ENCODE peak calls at places on chromosomes 6 and 20, in four cellular contexts. K, D, H and N are unnamed samples.

GRCh38 chr20:11993886-11994466 is 76.3 kb downstream of the BTBD3 start:
- DNase-seq in H (no peak), K (no peak), D (no peak), N (no peak)

GRCh38 chr20:49712918-49713778 is 530 bp downstream of the B4GALT5 start:
- DNase-seq in D (peak), K (peak), H (peak), N (no peak)

GRCh38 chr20:8414611-8415274 is 282.7 kb downstream of the PLCB1 start:
- DNase-seq in K (no peak), D (no peak), H (no peak), N (no peak)

GRCh38 chr6:67102743-67103142 is 1395.7 kb upstream of the EYS start:
- DNase-seq in H (no peak), D (no peak), K (no peak), N (no peak)

GRCh38 chr6:106804238-106805016 is 170.1 kb downstream of the CD24 start:
- DNase-seq in D (no peak), H (no peak), K (no peak), N (no peak)

GRCh38 chr6:131413191-131413830 is 159.7 kb upstream of the ARG1 start:
- DNase-seq in H (no peak), K (no peak), D (no peak), N (no peak)

GRCh38 chr20:60262967-60263603 is 304.9 kb downstream of the CDH26 start:
- DNase-seq in D (no peak), H (no peak), K (no peak), N (peak)

GRCh38 chr6:139029470-139030210 is 1.1 kb downstream of the ABRACL start:
- DNase-seq in K (peak), D (peak), H (peak), N (peak)

GRCh38 chr6:41347349-41348050 is 12.1 kb downstream of the NCR2 start:
- DNase-seq in K (no peak), D (no peak), H (no peak), N (no peak)

GRCh38 chr6:53268858-53269608 is 79.7 kb downstream of the ELOVL5 start:
- DNase-seq in H (no peak), K (no peak), D (no peak), N (no peak)

GRCh38 chr6:43636312-43636667 is 650 bp downstream of the MAD2L1BP start:
- DNase-seq in H (no peak), D (no peak), K (no peak), N (no peak)

GRCh38 chr6:117547688-117548621 is 54.4 kb downstream of the GOPC start:
- DNase-seq in D (peak), H (peak), K (peak), N (peak)
- TF ChIP-seq CTCF in D (no peak), H (no peak), K (no peak), N (no peak)

GRCh38 chr20:58236612-58237317 is 8.3 kb upstream of the ANKRD60 start:
- DNase-seq in D (peak), K (peak), H (peak), N (peak)

GRCh38 chr20:58235010-58235409 is 6.6 kb upstream of the ANKRD60 start:
- DNase-seq in H (no peak), K (no peak), D (no peak), N (no peak)

GRCh38 chr20:58238490-58238889 is 10.0 kb upstream of the ANKRD60 start:
- DNase-seq in H (no peak), D (no peak), K (no peak), N (no peak)

GRCh38 chr20:58239216-58239615 is 10.8 kb upstream of the ANKRD60 start:
- DNase-seq in H (no peak), D (no peak), K (no peak), N (no peak)

GRCh38 chr20:58237318-58238182 is 9.1 kb upstream of the ANKRD60 start:
- DNase-seq in D (no peak), K (no peak), H (no peak), N (no peak)
- TF ChIP-seq CTCF in D (no peak), K (no peak), H (no peak), N (no peak)

GRCh38 chr20:63119451-63120285 is 96.3 kb downstream of the YTHDF1 start:
- DNase-seq in H (no peak), D (no peak), K (peak), N (no peak)

GRCh38 chr20:63117661-63118302 is 98.1 kb downstream of the YTHDF1 start:
- DNase-seq in D (no peak), H (no peak), K (no peak), N (no peak)

GRCh38 chr20:63118786-63119450 is 97.0 kb downstream of the YTHDF1 start:
- DNase-seq in H (no peak), K (no peak), D (no peak), N (no peak)

GRCh38 chr20:63117151-63117550 is 98.8 kb downstream of the YTHDF1 start:
- DNase-seq in K (no peak), H (no peak), D (no peak), N (no peak)

GRCh38 chr20:63118303-63118670 is 97.6 kb downstream of the YTHDF1 start:
- DNase-seq in D (no peak), H (no peak), K (no peak), N (no peak)
- TF ChIP-seq CTCF in D (no peak), H (no peak), K (no peak), N (no peak)

DNA sequence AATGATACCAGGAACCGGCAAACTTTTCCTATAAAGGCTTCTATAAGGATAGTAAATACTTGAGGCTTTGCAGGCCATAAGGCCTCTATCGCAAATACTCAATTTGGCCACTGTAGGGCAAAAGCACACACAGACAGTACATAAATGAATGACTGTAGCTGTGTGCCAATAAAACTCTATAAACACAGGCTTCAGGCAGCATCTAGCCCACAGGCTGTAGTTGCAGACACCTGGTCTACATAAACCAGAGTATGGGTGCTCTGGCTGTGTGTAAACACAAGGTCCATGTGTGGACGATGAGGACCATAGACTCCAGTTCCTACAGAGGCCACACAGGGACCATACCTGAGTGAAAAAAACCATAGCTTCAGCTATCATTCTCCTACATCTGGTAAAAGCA is 52.2 kb downstream of the ZMYND8 start:
- DNase-seq in K (peak), D (no peak), H (no peak), N (no peak)
- TF ChIP-seq CTCF in K (peak), D (no peak), H (no peak), N (no peak)

GRCh38 chr6:27608916-27609883 is 136.3 kb upstream of the ZNF184 start:
- DNase-seq in D (no peak), H (no peak), K (no peak), N (no peak)
- TF ChIP-seq CTCF in D (no peak), H (no peak), K (peak), N (peak)

DNA sequence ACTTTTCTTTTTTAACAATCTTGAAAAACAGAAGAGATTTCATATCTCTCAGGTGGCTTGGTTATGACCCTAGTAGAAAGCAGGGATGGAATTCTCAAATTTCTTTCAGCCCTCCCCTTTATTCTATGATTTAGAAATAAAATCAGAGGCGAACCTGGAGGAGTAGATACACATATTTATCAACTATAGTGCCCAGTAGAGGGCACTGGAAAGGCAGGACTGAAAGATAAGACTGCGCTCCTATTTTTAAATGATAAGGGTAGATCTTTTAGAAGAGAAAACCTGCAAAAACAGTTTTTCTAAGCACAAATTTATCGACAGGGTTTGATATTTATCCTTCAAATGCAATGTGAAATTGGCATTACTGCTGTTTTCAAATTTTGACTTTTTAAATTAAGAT is 1296.6 kb downstream of the EPHA7 start:
- DNase-seq in K (no peak), D (no peak), H (no peak), N (no peak)
- TF ChIP-seq CTCF in K (peak), D (no peak), H (no peak), N (peak)

GRCh38 chr6:1473166-1473565 is 83.8 kb downstream of the FOXF2 start:
- DNase-seq in D (no peak), H (no peak), K (no peak), N (no peak)

GRCh38 chr6:1473598-1473997 is 84.2 kb downstream of the FOXF2 start:
- DNase-seq in K (no peak), D (no peak), H (no peak), N (no peak)

GRCh38 chr6:1472643-1473042 is 83.3 kb downstream of the FOXF2 start:
- DNase-seq in D (no peak), H (no peak), K (no peak), N (no peak)

GRCh38 chr6:1475169-1475568 is 85.8 kb downstream of the FOXF2 start:
- DNase-seq in D (no peak), K (no peak), H (no peak), N (no peak)

DNA sequence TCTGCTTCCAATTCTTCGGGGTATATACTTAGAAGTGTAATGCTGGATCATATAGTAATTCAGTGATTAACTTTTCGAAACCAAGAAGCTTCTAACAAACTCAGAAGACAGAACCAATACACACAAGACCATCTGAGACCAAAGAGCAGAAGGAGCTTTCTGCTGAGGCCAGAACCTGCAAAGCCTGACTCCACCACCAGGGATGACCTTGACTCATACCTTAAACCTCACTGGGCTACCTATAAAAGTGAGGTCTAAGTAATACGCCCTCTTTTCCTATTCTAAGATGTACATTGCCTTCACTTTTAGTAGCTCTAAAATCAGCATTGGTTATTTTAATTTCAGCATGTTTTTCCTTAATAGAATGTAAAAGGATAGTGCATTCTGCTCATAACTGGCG is 84.8 kb downstream of the FOXF2 start:
- DNase-seq in D (no peak), H (no peak), K (no peak), N (no peak)
- TF ChIP-seq CTCF in D (no peak), H (no peak), K (no peak), N (no peak)

GRCh38 chr20:20407891-20408805 is 40.2 kb downstream of the INSM1 start:
- DNase-seq in K (no peak), D (no peak), H (no peak), N (no peak)
- TF ChIP-seq CTCF in K (no peak), D (no peak), H (no peak), N (no peak)